ENCODE peak calls at places on chromosomes 3 and 15, in five cellular contexts. I is astrocyte, B is iPS DF 19.7, S is lower leg skin, M is epithelial cell of esophagus. K is an unnamed sample.
A peak's percentile ranks its signal among the peaks of the same experiment; 100 is the strongest.

GRCh38 chr3:47004369-47005211 is 25.1 kb downstream of the NBEAL2 start:
- DNase-seq in I (no peak), B (no peak), S (no peak), M (no peak), K (no peak)

GRCh38 chr15:80773122-80773551 is 6.0 kb upstream of the CEMIP start:
- DNase-seq in I (peak; percentile 73), B (no peak), S (no peak), M (no peak), K (no peak)

GRCh38 chr3:1830851-1831250 is 267.8 kb upstream of the CNTN4 start:
- DNase-seq in I (no peak), B (no peak), S (no peak), M (no peak), K (peak; percentile 57)

GRCh38 chr15:37098468-37099320 is 1.7 kb downstream of the MEIS2 start:
- DNase-seq in I (no peak), B (no peak), S (no peak), M (peak; percentile 60), K (no peak)

GRCh38 chr15:31364301-31365031 is 37.8 kb downstream of the KLF13 start:
- DNase-seq in I (no peak), B (no peak), S (no peak), M (peak; percentile 85), K (no peak)

GRCh38 chr3:3089017-3089416 is 21.2 kb downstream of the IL5RA start:
- DNase-seq in I (no peak), B (no peak), S (no peak), M (no peak), K (no peak)

GRCh38 chr3:17686613-17687012 is 55.8 kb downstream of the TBC1D5 start:
- DNase-seq in I (no peak), B (no peak), S (no peak), M (peak; percentile 25), K (no peak)

GRCh38 chr3:82293867-82294266 is 532.4 kb upstream of the GBE1 start:
- DNase-seq in I (peak; percentile 2), B (no peak), S (no peak), M (no peak), K (peak; percentile 46)

GRCh38 chr15:37099321-37100108 is 834 bp downstream of the MEIS2 start:
- DNase-seq in I (no peak), B (no peak), S (no peak), M (peak; percentile 65), K (peak; percentile 10)

GRCh38 chr3:80230954-80231353 is 463.2 kb upstream of the ROBO1 start:
- DNase-seq in I (no peak), B (no peak), S (no peak), M (no peak), K (no peak)

GRCh38 chr3:12470111-12470510 is 14.2 kb upstream of the TSEN2 start:
- DNase-seq in I (peak; percentile 66), B (no peak), S (no peak), M (peak; percentile 53), K (peak; percentile 89)

GRCh38 chr3:134359121-134360010 is 14.9 kb downstream of the AMOTL2 start:
- DNase-seq in I (no peak), B (no peak), S (no peak), M (no peak), K (no peak)

GRCh38 chr15:59654043-59654442 is 3.3 kb downstream of the GTF2A2 start:
- DNase-seq in I (no peak), B (no peak), S (no peak), M (no peak), K (no peak)

GRCh38 chr3:69847303-69847702 is 108.0 kb downstream of the MITF start:
- DNase-seq in I (no peak), B (no peak), S (no peak), M (no peak), K (no peak)

GRCh38 chr15:72319985-72320671 is at the start of gene CELF6:
- DNase-seq in I (peak; percentile 70), B (no peak), S (peak; percentile 58), M (peak; percentile 73), K (peak; percentile 51)

GRCh38 chr3:52231502-52232278 is 6.2 kb upstream of the TLR9 start:
- DNase-seq in I (no peak), B (no peak), S (no peak), M (peak; percentile 71), K (peak; percentile 30)

GRCh38 chr15:85129881-85130280 is 148.2 kb downstream of the PDE8A start:
- DNase-seq in I (no peak), B (no peak), S (no peak), M (no peak), K (no peak)

GRCh38 chr15:52483712-52484111 is 45.0 kb downstream of the MYO5A start:
- DNase-seq in I (peak; percentile 73), B (no peak), S (peak; percentile 35), M (peak; percentile 69), K (peak; percentile 48)

GRCh38 chr3:114827495-114827894 is 319.6 kb downstream of the ZBTB20 start:
- DNase-seq in I (peak; percentile 30), B (no peak), S (no peak), M (peak; percentile 57), K (peak; percentile 72)

K was measured in renal cortical epithelial cell.